ENCODE peak calls at places on chromosomes 7 and 10, in four cellular contexts. One of them, this sample, is unnamed.

GRCh38 chr10:28628184-28628893 is 49.0 kb upstream of the BAMBI start:
- DNase-seq in mammary epithelial cell: peak; percentile 67
- DNase-seq in ovary: peak; percentile 86
- DNase-seq in IMR-90: peak; percentile 79
- DNase-seq in this sample: peak; percentile 76

GRCh38 chr7:6436385-6436685 is 11.4 kb downstream of the DAGLB start:
- DNase-seq in mammary epithelial cell: no peak
- DNase-seq in ovary: no peak
- DNase-seq in IMR-90: no peak
- DNase-seq in this sample: no peak

GRCh38 chr7:129949292-129950133 is 3.2 kb downstream of the UBE2H start:
- DNase-seq in mammary epithelial cell: peak; percentile 95
- DNase-seq in ovary: peak; percentile 43
- DNase-seq in IMR-90: peak; percentile 85
- DNase-seq in this sample: peak; percentile 83

GRCh38 chr10:124119216-124119615 is 25.8 kb upstream of the CHST15 start:
- DNase-seq in mammary epithelial cell: no peak
- DNase-seq in ovary: no peak
- DNase-seq in IMR-90: no peak
- DNase-seq in this sample: no peak

GRCh38 chr7:153887756-153888591 is 164.2 kb upstream of the DPP6 start:
- DNase-seq in mammary epithelial cell: no peak
- DNase-seq in ovary: no peak
- DNase-seq in IMR-90: no peak
- DNase-seq in this sample: no peak

GRCh38 chr10:96448021-96448457 is 65.7 kb downstream of the TLL2 start:
- DNase-seq in mammary epithelial cell: no peak
- DNase-seq in ovary: peak; percentile 22
- DNase-seq in IMR-90: no peak
- DNase-seq in this sample: no peak

GRCh38 chr7:51234139-51234538 is 82.5 kb downstream of the COBL start:
- DNase-seq in mammary epithelial cell: no peak
- DNase-seq in ovary: no peak
- DNase-seq in IMR-90: no peak
- DNase-seq in this sample: no peak

GRCh38 chr7:100483728-100484635 is at the start of gene NYAP1:
- DNase-seq in mammary epithelial cell: no peak
- DNase-seq in ovary: peak; percentile 80
- DNase-seq in IMR-90: peak; percentile 27
- DNase-seq in this sample: peak; percentile 43

GRCh38 chr10:109966961-109967738 is 40.6 kb upstream of the ADD3 start:
- DNase-seq in mammary epithelial cell: no peak
- DNase-seq in ovary: no peak
- DNase-seq in IMR-90: peak; percentile 88
- DNase-seq in this sample: peak; percentile 56

GRCh38 chr10:109968954-109969644 is 38.7 kb upstream of the ADD3 start:
- DNase-seq in mammary epithelial cell: no peak
- DNase-seq in ovary: no peak
- DNase-seq in IMR-90: no peak
- DNase-seq in this sample: no peak

GRCh38 chr10:109969907-109970306 is 37.9 kb upstream of the ADD3 start:
- DNase-seq in mammary epithelial cell: no peak
- DNase-seq in ovary: no peak
- DNase-seq in IMR-90: no peak
- DNase-seq in this sample: no peak

GRCh38 chr10:109964318-109964717 is 41.0 kb upstream of the XPNPEP1 start:
- DNase-seq in mammary epithelial cell: no peak
- DNase-seq in ovary: no peak
- DNase-seq in IMR-90: no peak
- DNase-seq in this sample: no peak

GRCh38 chr10:109967739-109968088 is 40.1 kb upstream of the ADD3 start:
- DNase-seq in mammary epithelial cell: no peak
- DNase-seq in ovary: no peak
- DNase-seq in IMR-90: no peak
- DNase-seq in this sample: no peak
- H3K27ac ChIP-seq in mammary epithelial cell: no peak overlapping the region
- H3K27ac ChIP-seq in ovary: no peak overlapping the region
- H3K27ac ChIP-seq in IMR-90: peak overlapping the region; percentile 97
- H3K27ac ChIP-seq in this sample: peak overlapping the region; percentile 86

DNA sequence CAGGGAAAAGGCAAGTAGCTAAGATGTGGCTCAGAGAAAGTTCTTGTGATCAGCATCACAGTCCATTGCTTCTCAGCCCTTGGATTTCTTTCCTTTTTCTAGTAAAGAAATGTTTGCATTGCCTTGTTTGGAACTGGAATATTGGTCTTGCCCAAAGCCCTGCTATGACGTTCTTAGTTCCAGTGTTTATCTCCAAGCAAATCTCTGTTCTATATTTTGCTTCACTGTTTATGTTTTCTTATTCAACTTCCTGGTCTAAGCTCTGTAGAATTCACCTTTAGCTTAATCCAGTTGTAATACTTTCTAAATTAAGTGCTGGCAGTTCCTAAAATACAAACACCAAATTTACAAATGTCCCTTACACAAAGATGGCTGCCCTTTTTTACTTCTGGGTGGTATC is 88.7 kb upstream of the ZNF438 start:
- DNase-seq in mammary epithelial cell: no peak
- DNase-seq in ovary: no peak
- DNase-seq in IMR-90: peak; percentile 38
- DNase-seq in this sample: no peak
- H3K27ac ChIP-seq in mammary epithelial cell: no peak overlapping the region
- H3K27ac ChIP-seq in ovary: no peak overlapping the region
- H3K27ac ChIP-seq in IMR-90: peak overlapping the region; percentile 55
- H3K27ac ChIP-seq in this sample: no peak overlapping the region

GRCh38 chr10:67664936-67665335 is 31.1 kb downstream of the CTNNA3 start:
- DNase-seq in mammary epithelial cell: no peak
- DNase-seq in ovary: no peak
- DNase-seq in IMR-90: peak; percentile 23
- DNase-seq in this sample: no peak
- H3K27ac ChIP-seq in mammary epithelial cell: no peak overlapping the region
- H3K27ac ChIP-seq in ovary: no peak overlapping the region
- H3K27ac ChIP-seq in IMR-90: no peak overlapping the region
- H3K27ac ChIP-seq in this sample: no peak overlapping the region

DNA sequence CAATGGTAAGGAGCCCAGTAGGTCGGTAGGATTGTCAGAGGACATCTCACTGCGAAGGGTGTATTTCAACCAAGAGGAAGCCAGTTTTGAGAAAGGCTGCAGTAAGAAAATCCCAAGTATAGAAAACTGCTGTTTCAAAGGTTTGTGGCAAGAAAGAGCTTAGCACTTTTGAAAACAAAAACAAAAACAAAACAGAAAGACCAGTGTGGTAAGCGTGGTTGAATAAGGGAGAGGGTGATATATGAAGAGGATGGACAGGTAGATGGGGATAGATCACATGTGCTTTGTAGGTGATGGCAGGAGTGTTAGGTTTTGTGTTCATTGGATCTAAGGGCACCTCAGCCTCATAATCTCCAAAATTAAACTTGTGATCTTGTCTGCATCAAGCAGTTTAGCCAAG is 141.6 kb upstream of the WNT16 start:
- DNase-seq in mammary epithelial cell: no peak
- DNase-seq in ovary: no peak
- DNase-seq in IMR-90: no peak
- DNase-seq in this sample: no peak
- H3K27ac ChIP-seq in mammary epithelial cell: no peak overlapping the region
- H3K27ac ChIP-seq in ovary: no peak overlapping the region
- H3K27ac ChIP-seq in IMR-90: no peak overlapping the region
- H3K27ac ChIP-seq in this sample: no peak overlapping the region

GRCh38 chr10:8379906-8380832 is 325.7 kb downstream of the GATA3 start:
- DNase-seq in mammary epithelial cell: no peak
- DNase-seq in ovary: no peak
- DNase-seq in IMR-90: no peak
- DNase-seq in this sample: no peak

GRCh38 chr10:8375137-8375536 is 320.6 kb downstream of the GATA3 start:
- DNase-seq in mammary epithelial cell: no peak
- DNase-seq in ovary: no peak
- DNase-seq in IMR-90: no peak
- DNase-seq in this sample: no peak

GRCh38 chr10:8374334-8374733 is 319.8 kb downstream of the GATA3 start:
- DNase-seq in mammary epithelial cell: no peak
- DNase-seq in ovary: no peak
- DNase-seq in IMR-90: no peak
- DNase-seq in this sample: no peak

GRCh38 chr10:8380833-8381491 is 326.5 kb downstream of the GATA3 start:
- DNase-seq in mammary epithelial cell: no peak
- DNase-seq in ovary: no peak
- DNase-seq in IMR-90: no peak
- DNase-seq in this sample: no peak

DNA sequence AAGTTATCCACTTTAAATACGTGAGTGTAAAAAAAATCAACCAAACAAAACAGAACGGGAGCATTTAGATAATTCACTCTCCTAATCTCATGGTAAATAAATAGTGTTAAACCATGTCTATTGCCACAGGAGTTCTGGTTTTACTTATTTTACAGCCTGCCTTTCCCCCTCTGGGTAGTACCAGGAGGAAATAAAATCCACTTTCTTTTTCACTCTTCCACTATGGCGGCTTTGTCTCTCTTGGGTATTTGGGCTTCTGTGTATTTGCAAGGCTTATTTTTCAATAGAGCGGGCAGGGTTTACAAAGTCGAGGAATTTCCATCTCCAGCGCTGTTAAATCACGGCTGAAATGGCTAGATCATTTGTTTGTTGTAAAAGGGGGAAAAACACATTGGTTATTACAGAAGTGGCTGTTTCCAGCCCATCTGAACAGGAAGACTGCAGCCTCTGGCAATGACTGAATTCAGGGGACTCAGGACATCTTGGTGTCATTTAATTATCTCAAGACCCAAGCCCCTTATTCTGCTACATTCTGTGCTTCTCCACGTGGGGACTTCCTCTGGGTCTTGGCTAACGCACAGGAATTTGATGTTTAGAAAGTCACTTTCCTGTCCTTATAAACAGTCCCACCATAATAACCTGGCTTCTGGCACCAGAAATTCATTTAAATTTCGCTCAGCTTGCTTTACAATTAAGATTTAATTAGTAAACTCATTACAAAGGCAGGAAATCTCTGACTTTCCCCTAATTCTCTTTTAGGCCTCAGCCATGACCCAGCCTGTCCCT is 323.9 kb downstream of the GATA3 start:
- DNase-seq in mammary epithelial cell: no peak
- DNase-seq in ovary: no peak
- DNase-seq in IMR-90: no peak
- DNase-seq in this sample: no peak
- H3K27ac ChIP-seq in mammary epithelial cell: no peak overlapping the region
- H3K27ac ChIP-seq in ovary: no peak overlapping the region
- H3K27ac ChIP-seq in IMR-90: no peak overlapping the region
- H3K27ac ChIP-seq in this sample: no peak overlapping the region

DNA sequence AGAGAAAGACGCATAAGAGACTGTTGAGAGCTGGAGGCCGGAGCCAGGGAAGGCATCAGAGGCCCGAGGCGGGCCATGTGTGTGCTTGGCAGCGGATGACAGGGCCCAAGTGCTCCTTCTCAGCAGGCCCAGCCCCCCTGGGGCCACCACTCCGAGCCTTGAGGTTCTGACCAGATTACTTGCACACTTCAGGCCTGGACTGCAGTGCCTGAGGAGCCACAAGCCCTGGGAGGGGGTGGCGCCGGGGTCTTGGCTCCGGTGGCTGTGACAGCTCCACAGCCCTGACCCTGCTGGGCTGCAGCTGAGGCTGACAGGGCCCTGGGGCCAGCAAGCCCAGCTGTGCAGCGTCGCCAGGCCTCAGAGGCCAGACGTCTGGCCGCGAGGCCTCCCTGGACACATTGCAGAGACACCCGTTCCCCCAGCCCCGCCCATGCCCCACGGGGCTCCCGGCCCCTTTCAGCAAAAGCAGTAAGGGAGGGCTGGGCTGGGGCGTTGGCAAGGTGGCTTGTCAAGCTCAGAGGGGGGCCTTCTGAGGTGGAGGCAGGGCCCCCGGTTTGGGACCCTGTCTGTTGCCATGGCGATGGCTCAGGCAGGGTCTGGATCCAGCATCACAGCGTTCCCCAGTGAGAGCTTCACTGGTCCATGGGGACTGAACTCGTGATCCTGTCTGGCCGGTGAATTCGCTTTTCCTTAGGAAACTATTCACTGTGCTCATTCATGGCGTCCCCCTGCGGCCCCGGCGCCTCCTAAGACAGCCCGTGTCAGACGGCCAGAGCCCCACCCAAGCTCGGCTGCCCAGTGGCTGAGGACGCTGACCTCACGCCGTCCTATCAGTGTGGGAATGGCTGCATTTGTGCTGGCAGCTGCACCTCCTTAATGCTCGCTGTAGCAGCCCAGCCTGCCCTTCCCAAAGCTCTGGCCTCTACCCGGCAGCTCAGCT is 5.7 kb downstream of the ELN start:
- DNase-seq in mammary epithelial cell: no peak
- DNase-seq in ovary: peak; percentile 72
- DNase-seq in IMR-90: no peak
- DNase-seq in this sample: no peak
- H3K27ac ChIP-seq in mammary epithelial cell: no peak overlapping the region
- H3K27ac ChIP-seq in ovary: no peak overlapping the region
- H3K27ac ChIP-seq in IMR-90: no peak overlapping the region
- H3K27ac ChIP-seq in this sample: no peak overlapping the region

GRCh38 chr7:151865070-151865670 is 11.7 kb downstream of the PRKAG2 start:
- DNase-seq in mammary epithelial cell: no peak
- DNase-seq in ovary: no peak
- DNase-seq in IMR-90: no peak
- DNase-seq in this sample: no peak

GRCh38 chr7:151862606-151863381 is 14.1 kb downstream of the PRKAG2 start:
- DNase-seq in mammary epithelial cell: no peak
- DNase-seq in ovary: no peak
- DNase-seq in IMR-90: no peak
- DNase-seq in this sample: no peak

GRCh38 chr7:151864561-151864960 is 12.4 kb downstream of the PRKAG2 start:
- DNase-seq in mammary epithelial cell: no peak
- DNase-seq in ovary: no peak
- DNase-seq in IMR-90: no peak
- DNase-seq in this sample: no peak

GRCh38 chr7:151863386-151864079 is 13.4 kb downstream of the PRKAG2 start:
- DNase-seq in mammary epithelial cell: no peak
- DNase-seq in ovary: no peak
- DNase-seq in IMR-90: no peak
- DNase-seq in this sample: no peak

DNA sequence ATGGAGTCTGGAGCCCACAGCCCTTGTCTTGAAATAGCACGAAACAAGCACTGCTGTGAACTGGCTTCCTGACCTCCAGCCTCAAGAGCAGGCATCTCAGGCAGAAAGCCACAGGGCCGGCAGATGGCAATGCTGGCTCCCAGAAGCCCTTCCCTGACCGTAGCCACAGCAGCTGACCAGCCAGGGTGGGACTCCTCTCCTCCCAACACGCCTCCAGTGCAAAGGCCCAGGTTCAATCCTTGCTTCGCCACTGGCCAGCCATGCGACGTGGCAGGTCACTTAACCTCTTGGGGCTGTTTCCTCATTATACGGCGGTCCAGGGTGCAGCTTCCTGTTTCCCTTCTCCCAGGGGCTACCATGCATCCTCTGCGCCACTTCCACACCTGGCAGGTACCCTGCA is 12.8 kb downstream of the PRKAG2 start:
- DNase-seq in mammary epithelial cell: no peak
- DNase-seq in ovary: no peak
- DNase-seq in IMR-90: no peak
- DNase-seq in this sample: no peak
- H3K27ac ChIP-seq in mammary epithelial cell: no peak overlapping the region
- H3K27ac ChIP-seq in ovary: no peak overlapping the region
- H3K27ac ChIP-seq in IMR-90: no peak overlapping the region
- H3K27ac ChIP-seq in this sample: no peak overlapping the region

DNA sequence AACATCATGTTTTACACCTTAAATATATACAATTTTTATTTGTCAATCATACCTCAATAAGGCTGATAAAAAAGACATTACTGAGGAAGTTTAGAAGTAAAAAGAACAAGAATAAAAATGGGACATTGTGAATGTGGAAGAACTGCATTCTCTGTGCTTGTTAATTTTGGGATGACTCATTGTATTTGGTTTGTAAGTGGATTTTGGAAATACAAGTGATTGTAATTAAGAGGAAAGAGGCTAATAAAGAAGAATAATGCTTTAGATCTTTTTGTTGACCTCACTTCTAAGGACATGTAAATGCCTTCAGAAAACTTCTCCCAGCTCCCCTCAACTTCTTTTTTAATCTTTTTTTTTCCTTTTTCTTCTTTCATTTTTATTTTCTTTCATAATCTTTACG is 76.0 kb downstream of the HGF start:
- DNase-seq in mammary epithelial cell: no peak
- DNase-seq in ovary: no peak
- DNase-seq in IMR-90: no peak
- DNase-seq in this sample: peak; percentile 32
- H3K27ac ChIP-seq in mammary epithelial cell: no peak overlapping the region
- H3K27ac ChIP-seq in ovary: no peak overlapping the region
- H3K27ac ChIP-seq in IMR-90: no peak overlapping the region
- H3K27ac ChIP-seq in this sample: peak overlapping the region; percentile 89

This sample was measured in PC-3.